ENCODE peak calls at places on chromosomes 4 and X, in five cellular contexts. Z is pancreas, L is H9, R is OCI-LY7, C is hepatocyte. F is an unnamed sample.

GRCh38 chrX:30570505-30570904 is 7.1 kb downstream of the TASL start:
- DNase-seq in Z (no peak), L (no peak), R (peak; percentile 34), C (peak; percentile 33), F (no peak)

GRCh38 chr4:87982446-87982845 is 6.9 kb downstream of the SPP1 start:
- DNase-seq in Z (no peak), L (no peak), R (no peak), C (no peak), F (no peak)

GRCh38 chrX:108516184-108516583 is 76.5 kb downstream of the COL4A5 start:
- DNase-seq in Z (no peak), L (no peak), R (no peak), C (peak; percentile 6), F (no peak)

GRCh38 chrX:1778817-1779216 is 164.0 kb downstream of the ASMT start:
- DNase-seq in Z (no peak), L (no peak), R (no peak), C (no peak), F (no peak)

GRCh38 chr4:18138076-18138665 is 116.6 kb upstream of the LCORL start:
- DNase-seq in Z (no peak), L (no peak), R (no peak), C (peak; percentile 55), F (no peak)

GRCh38 chrX:69597399-69597798 is 18.5 kb upstream of the EDA start:
- DNase-seq in Z (no peak), L (no peak), R (no peak), C (no peak), F (no peak)

GRCh38 chr4:78625073-78625472 is 73.5 kb downstream of the ANXA3 start:
- DNase-seq in Z (no peak), L (no peak), R (no peak), C (no peak), F (no peak)

GRCh38 chr4:114040319-114041116 is 61.1 kb upstream of the ARSJ start:
- DNase-seq in Z (no peak), L (no peak), R (no peak), C (no peak), F (no peak)

GRCh38 chr4:83285022-83285387 is 407 bp upstream of the COQ2 start:
- DNase-seq in Z (no peak), L (no peak), R (peak; percentile 66), C (peak; percentile 18), F (peak; percentile 45)

DNA sequence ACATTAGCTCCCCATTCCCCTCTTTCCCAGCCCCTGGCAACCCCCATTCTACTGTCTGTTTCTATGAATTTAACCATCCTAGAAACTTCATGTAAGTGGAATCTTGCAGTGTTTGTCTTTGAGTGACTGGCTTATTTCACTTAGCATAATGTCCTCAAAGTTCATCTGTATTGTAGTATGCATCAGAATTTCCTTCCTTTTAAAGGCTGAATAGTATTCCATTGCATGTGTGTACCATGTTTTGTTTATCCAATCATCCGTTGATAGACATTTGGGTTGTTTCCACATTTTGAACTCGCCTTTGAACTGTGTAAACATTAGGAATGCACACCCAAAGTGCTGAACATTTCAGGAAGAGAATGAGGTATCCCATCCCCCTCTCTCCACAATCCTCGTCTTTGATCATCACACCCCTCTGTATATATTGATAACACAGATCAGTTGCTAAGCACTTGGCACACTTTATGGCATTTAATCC is 56.4 kb upstream of the PLAC1 start:
- DNase-seq in Z (no peak), L (no peak), R (no peak), C (no peak), F (no peak)
- H3K27ac ChIP-seq in Z (no peak overlapping the region), L (no peak overlapping the region), R (no peak overlapping the region), C (no peak overlapping the region), F (no peak overlapping the region)

GRCh38 chr4:101806914-101807313 is 16.4 kb downstream of the BANK1 start:
- DNase-seq in Z (no peak), L (no peak), R (peak; percentile 81), C (no peak), F (no peak)
- H3K27ac ChIP-seq in Z (no peak overlapping the region), L (no peak overlapping the region), R (no peak overlapping the region), C (no peak overlapping the region), F (no peak overlapping the region)

GRCh38 chr4:45350438-45350837 is 624.1 kb upstream of the GNPDA2 start:
- DNase-seq in Z (no peak), L (no peak), R (no peak), C (no peak), F (no peak)
- H3K27ac ChIP-seq in Z (no peak overlapping the region), L (no peak overlapping the region), R (no peak overlapping the region), C (no peak overlapping the region), F (no peak overlapping the region)

DNA sequence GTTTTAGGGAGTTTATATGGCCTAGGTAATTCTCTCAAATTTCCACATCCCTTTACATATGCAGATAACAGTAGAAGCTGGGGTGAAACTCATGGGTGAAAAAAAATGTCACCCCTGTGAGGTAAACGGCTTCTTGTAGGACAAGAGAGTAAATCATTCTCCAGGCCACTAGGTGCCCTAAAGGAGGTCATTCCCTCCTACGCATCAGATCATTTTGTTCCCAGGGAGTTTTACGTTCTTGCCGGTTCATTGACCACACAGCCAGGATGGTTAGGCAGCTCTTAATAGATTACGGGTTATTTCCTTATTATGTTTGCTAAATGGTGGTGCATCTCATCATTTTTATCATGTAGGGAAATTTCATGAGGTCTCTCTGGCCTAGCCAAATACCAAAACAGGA is 225.8 kb upstream of the NOCT start:
- DNase-seq in Z (no peak), L (no peak), R (no peak), C (no peak), F (no peak)
- H3K27ac ChIP-seq in Z (no peak overlapping the region), L (no peak overlapping the region), R (no peak overlapping the region), C (no peak overlapping the region), F (no peak overlapping the region)

GRCh38 chr4:151488968-151489367 is 80.0 kb downstream of the FHIP1A start:
- DNase-seq in Z (no peak), L (no peak), R (no peak), C (no peak), F (peak; percentile 73)

GRCh38 chr4:151481813-151482212 is 72.8 kb downstream of the FHIP1A start:
- DNase-seq in Z (no peak), L (no peak), R (no peak), C (no peak), F (no peak)

GRCh38 chr4:151486166-151486565 is 77.2 kb downstream of the FHIP1A start:
- DNase-seq in Z (no peak), L (no peak), R (no peak), C (no peak), F (no peak)

GRCh38 chr4:151485541-151486131 is 76.7 kb downstream of the FHIP1A start:
- DNase-seq in Z (peak; percentile 20), L (peak; percentile 37), R (no peak), C (no peak), F (peak; percentile 59)

GRCh38 chr4:151484396-151485102 is 75.6 kb downstream of the FHIP1A start:
- DNase-seq in Z (no peak), L (peak; percentile 61), R (no peak), C (peak; percentile 11), F (peak; percentile 68)
- H3K27ac ChIP-seq in Z (no peak overlapping the region), L (peak overlapping the region; percentile 99), R (no peak overlapping the region), C (no peak overlapping the region), F (peak overlapping the region; percentile 29)

DNA sequence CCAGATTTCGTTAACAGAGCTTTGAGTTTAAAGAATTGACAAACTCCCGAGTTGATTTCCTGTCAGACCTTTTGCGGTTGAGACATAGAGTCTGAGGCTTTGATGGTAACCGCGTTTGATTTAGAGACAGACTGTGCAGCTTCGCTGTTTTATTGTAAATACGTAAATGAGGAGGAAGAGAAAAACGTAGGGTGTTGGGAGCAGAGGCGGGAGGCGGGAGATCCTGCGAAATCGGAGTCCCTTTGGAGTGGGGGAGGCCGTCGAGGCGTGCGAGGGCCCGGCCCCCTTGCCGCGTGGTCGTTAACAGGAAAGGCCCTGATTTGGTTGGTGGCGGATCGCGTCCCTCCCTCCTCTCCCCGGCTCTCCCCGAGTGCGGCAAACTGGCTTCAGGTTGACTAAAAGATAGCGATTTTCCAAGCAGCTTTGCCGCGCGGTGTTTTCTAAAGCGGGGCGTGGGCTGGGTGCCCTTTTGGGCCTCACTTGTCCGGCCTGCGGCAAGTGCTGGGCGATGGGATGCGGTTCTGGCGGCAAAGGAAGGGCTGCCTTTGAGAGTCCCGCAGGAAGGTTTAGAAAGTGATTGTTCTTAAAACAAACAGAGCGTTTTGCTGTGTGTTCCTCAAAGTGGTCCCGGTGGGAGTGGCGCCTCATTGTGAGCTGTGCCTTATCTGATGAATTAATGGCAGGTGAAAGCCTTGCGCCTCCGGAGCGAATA is 865 bp downstream of the SCML1 start:
- DNase-seq in Z (peak; percentile 45), L (peak; percentile 41), R (no peak), C (peak; percentile 40), F (peak; percentile 75)
- H3K27ac ChIP-seq in Z (peak overlapping the region; percentile 90), L (no peak overlapping the region), R (no peak overlapping the region), C (peak overlapping the region; percentile 97), F (no peak overlapping the region)

DNA sequence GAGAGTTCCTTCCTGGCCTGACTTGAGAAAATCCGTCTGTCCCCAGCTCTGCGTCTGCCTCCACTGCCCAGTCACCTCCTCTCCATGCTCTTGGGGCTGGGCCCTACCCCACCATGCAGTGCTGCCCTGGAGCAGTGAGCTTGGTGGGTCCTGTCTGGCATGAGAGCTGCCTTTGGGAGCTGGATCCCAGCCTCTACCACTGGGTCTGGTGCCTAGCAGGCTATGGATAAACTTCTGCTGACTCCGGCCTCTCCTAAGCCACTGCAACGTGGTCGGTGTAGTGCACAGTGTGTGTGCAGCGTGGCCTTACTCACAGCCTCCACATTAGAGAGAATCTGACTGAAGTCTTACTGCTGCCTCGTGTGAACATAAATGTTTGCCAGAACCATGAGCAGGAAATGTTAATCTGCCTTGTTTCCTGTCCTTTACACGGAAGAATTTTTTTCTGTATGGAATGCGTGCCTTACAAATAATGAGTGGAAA is 47.6 kb downstream of the HTT start:
- DNase-seq in Z (no peak), L (no peak), R (no peak), C (peak; percentile 42), F (no peak)
- H3K27ac ChIP-seq in Z (peak overlapping the region; percentile 50), L (no peak overlapping the region), R (no peak overlapping the region), C (peak overlapping the region; percentile 86), F (no peak overlapping the region)

F was measured in endodermal cell.